ENCODE peak calls at places on chromosome 13, in five cellular contexts. D is hepatic stellate cell; R is upper lobe of right lung; E is stimulated activated CD4-positive, alpha-beta T cell treated with anti-CD3 and anti-CD28 coated beads, Interleukin-2, amount 100 ng/mL, for 48 hours; Q is posterior cingulate gyrus. S is an unnamed sample.
A peak's percentile ranks its signal among the peaks of the same experiment; 100 is the strongest.

GRCh38 chr13:112569771-112570288 is 18.1 kb downstream of the TUBGCP3 start:
- DNase-seq in D (no peak), R (no peak), E (no peak), Q (no peak), S (no peak)

GRCh38 chr13:53012707-53013106 is 15.9 kb upstream of the OLFM4 start:
- DNase-seq in D (no peak), R (no peak), E (no peak), Q (no peak), S (no peak)

GRCh38 chr13:78147905-78148304 is 229.3 kb upstream of the EDNRB start:
- DNase-seq in D (peak; percentile 17), R (no peak), E (no peak), Q (no peak), S (peak; percentile 68)

GRCh38 chr13:101309014-101309619 is 107.2 kb downstream of the NALCN start:
- DNase-seq in D (peak; percentile 22), R (no peak), E (no peak), Q (no peak), S (peak; percentile 59)

GRCh38 chr13:82627183-82627582 is 1255.1 kb downstream of the SLITRK1 start:
- DNase-seq in D (no peak), R (no peak), E (no peak), Q (no peak), S (peak; percentile 15)

GRCh38 chr13:27607125-27607524 is 13.2 kb downstream of the LNX2 start:
- DNase-seq in D (peak; percentile 51), R (no peak), E (no peak), Q (no peak), S (peak; percentile 64)

GRCh38 chr13:20856650-20857049 is 45.9 kb downstream of the XPO4 start:
- DNase-seq in D (no peak), R (no peak), E (no peak), Q (no peak), S (no peak)

GRCh38 chr13:33167521-33167920 is 118.0 kb downstream of the STARD13 start:
- DNase-seq in D (no peak), R (no peak), E (no peak), Q (no peak), S (no peak)

GRCh38 chr13:112161441-112162301 is 94.7 kb downstream of the SOX1 start:
- DNase-seq in D (no peak), R (peak; percentile 22), E (no peak), Q (no peak), S (no peak)

GRCh38 chr13:111177081-111177711 is 62.1 kb downstream of the ARHGEF7 start:
- DNase-seq in D (no peak), R (no peak), E (no peak), Q (peak; percentile 76), S (peak; percentile 47)

GRCh38 chr13:48567521-48568331 is 34.8 kb upstream of the RCBTB2 start:
- DNase-seq in D (no peak), R (no peak), E (no peak), Q (no peak), S (no peak)

GRCh38 chr13:39688699-39689405 is 33.4 kb downstream of the COG6 start:
- DNase-seq in D (peak; percentile 2), R (no peak), E (no peak), Q (no peak), S (no peak)

GRCh38 chr13:108561152-108561551 is 68.3 kb upstream of the MYO16 start:
- DNase-seq in D (no peak), R (no peak), E (no peak), Q (no peak), S (no peak)

GRCh38 chr13:99041788-99042187 is 63.9 kb upstream of the DOCK9 start:
- DNase-seq in D (no peak), R (no peak), E (no peak), Q (no peak), S (no peak)

GRCh38 chr13:79621449-79621848 is 140.5 kb downstream of the NDFIP2 start:
- DNase-seq in D (no peak), R (no peak), E (no peak), Q (no peak), S (no peak)

GRCh38 chr13:92137519-92137918 is 739.1 kb downstream of the GPC5 start:
- DNase-seq in D (no peak), R (no peak), E (no peak), Q (no peak), S (no peak)

GRCh38 chr13:31213681-31214289 is 14.0 kb downstream of the B3GLCT start:
- DNase-seq in D (no peak), R (no peak), E (no peak), Q (no peak), S (no peak)

GRCh38 chr13:111278711-111279110 is 41.7 kb upstream of the TEX29 start:
- DNase-seq in D (no peak), R (no peak), E (no peak), Q (no peak), S (no peak)

GRCh38 chr13:98366959-98367358 is 189.9 kb upstream of the RNF113B start:
- DNase-seq in D (no peak), R (no peak), E (no peak), Q (no peak), S (no peak)

GRCh38 chr13:95256086-95256485 is 45.2 kb downstream of the ABCC4 start:
- DNase-seq in D (peak; percentile 63), R (no peak), E (no peak), Q (no peak), S (peak; percentile 91)

GRCh38 chr13:97574926-97575325 is 141.0 kb downstream of the RAP2A start:
- DNase-seq in D (peak; percentile 35), R (no peak), E (no peak), Q (peak; percentile 11), S (no peak)

GRCh38 chr13:61170791-61171330 is 244.8 kb downstream of the PCDH20 start:
- DNase-seq in D (no peak), R (no peak), E (no peak), Q (peak; percentile 50), S (no peak)

GRCh38 chr13:38519229-38519910 is 167.5 kb upstream of the FREM2 start:
- DNase-seq in D (no peak), R (no peak), E (no peak), Q (no peak), S (no peak)

S was measured in astrocyte of the cerebellum.